ENCODE peak calls at places on chromosomes 16 and 17, in six cellular contexts. V is activated naive CD4-positive, alpha-beta T cell; Q is activated T-cell treated with anti-CD3 and anti-CD28 coated beads for 1 hour; Z is right cardiac atrium; F is GOT3; C is Daoy. S is an unnamed sample.

GRCh38 chr17:10117581-10118001 is 80.8 kb downstream of the GAS7 start:
- DNase-seq in V (no peak), Q (no peak), Z (no peak), F (no peak), C (no peak), S (no peak)

GRCh38 chr17:75778861-75779249 is 5.8 kb upstream of the UNK start:
- DNase-seq in V (peak), Q (no peak), Z (no peak), F (no peak), C (no peak), S (peak)

GRCh38 chr17:68456529-68457167 is 648 bp downstream of the WIPI1 start:
- DNase-seq in V (no peak), Q (no peak), Z (peak), F (peak), C (peak), S (peak)

GRCh38 chr17:47675380-47676198 is 18.4 kb upstream of the TBKBP1 start:
- DNase-seq in V (no peak), Q (no peak), Z (no peak), F (no peak), C (no peak), S (no peak)

GRCh38 chr17:72527819-72528218 is 407.0 kb downstream of the SOX9 start:
- DNase-seq in V (no peak), Q (no peak), Z (no peak), F (no peak), C (no peak), S (no peak)

GRCh38 chr17:40819528-40820125 is 2.8 kb downstream of the KRT10 start:
- DNase-seq in V (no peak), Q (no peak), Z (no peak), F (no peak), C (peak), S (no peak)

GRCh38 chr17:31446195-31446967 is 54.9 kb downstream of the RAB11FIP4 start:
- DNase-seq in V (no peak), Q (no peak), Z (no peak), F (no peak), C (no peak), S (no peak)

GRCh38 chr16:4780235-4780634 is 7.9 kb downstream of the SEPTIN12 start:
- DNase-seq in V (no peak), Q (no peak), Z (no peak), F (no peak), C (no peak), S (no peak)

GRCh38 chr17:20992416-20992815 is 50.4 kb downstream of the USP22 start:
- DNase-seq in V (no peak), Q (no peak), Z (no peak), F (no peak), C (no peak), S (peak)

GRCh38 chr16:74297296-74297665 is 667 bp downstream of the PSMD7 start:
- DNase-seq in V (no peak), Q (peak), Z (peak), F (no peak), C (peak), S (peak)

GRCh38 chr17:32699247-32699646 is 177.7 kb downstream of the MYO1D start:
- DNase-seq in V (no peak), Q (no peak), Z (no peak), F (no peak), C (no peak), S (no peak)

GRCh38 chr17:48149174-48150106 is 41.9 kb downstream of the SNX11 start:
- DNase-seq in V (no peak), Q (no peak), Z (no peak), F (no peak), C (no peak), S (no peak)

GRCh38 chr17:41555105-41555887 is 16.6 kb downstream of the KRT9 start:
- DNase-seq in V (no peak), Q (no peak), Z (no peak), F (no peak), C (no peak), S (no peak)

GRCh38 chr17:20171741-20172377 is 162.7 kb downstream of the SPECC1 start:
- DNase-seq in V (no peak), Q (no peak), Z (no peak), F (no peak), C (no peak), S (no peak)

GRCh38 chr16:566475-567361 is at the start of gene NHLRC4:
- DNase-seq in V (peak), Q (peak), Z (peak), F (no peak), C (peak), S (no peak)

GRCh38 chr17:44001461-44001920 is 2.9 kb upstream of the NAGS start:
- DNase-seq in V (no peak), Q (no peak), Z (no peak), F (no peak), C (no peak), S (no peak)

GRCh38 chr16:56347166-56347565 is 78.2 kb downstream of the AMFR start:
- DNase-seq in V (no peak), Q (no peak), Z (no peak), F (no peak), C (no peak), S (peak)

GRCh38 chr16:72840591-72841381 is 207.1 kb downstream of the ZFHX3 start:
- DNase-seq in V (no peak), Q (no peak), Z (no peak), F (no peak), C (no peak), S (no peak)

GRCh38 chr17:34645636-34646035 is 66.3 kb downstream of the TMEM132E start:
- DNase-seq in V (no peak), Q (no peak), Z (no peak), F (no peak), C (peak), S (no peak)

GRCh38 chr17:82822281-82822680 is 17.5 kb downstream of the ZNF750 start:
- DNase-seq in V (no peak), Q (no peak), Z (no peak), F (no peak), C (no peak), S (no peak)

GRCh38 chr16:88119881-88120280 is 168.6 kb downstream of the BANP start:
- DNase-seq in V (no peak), Q (no peak), Z (no peak), F (no peak), C (no peak), S (no peak)

GRCh38 chr17:76276461-76277299 is 11.5 kb downstream of the UBALD2 start:
- DNase-seq in V (no peak), Q (no peak), Z (no peak), F (no peak), C (peak), S (no peak)

GRCh38 chr17:6544770-6545169 is 11.6 kb downstream of the PITPNM3 start:
- DNase-seq in V (no peak), Q (no peak), Z (no peak), F (no peak), C (no peak), S (no peak)

GRCh38 chr17:8859029-8859803 is 8.3 kb downstream of the PIK3R6 start:
- DNase-seq in V (no peak), Q (no peak), Z (no peak), F (peak), C (peak), S (peak)

GRCh38 chr17:51435641-51436091 is 175.3 kb downstream of the UTP18 start:
- DNase-seq in V (no peak), Q (no peak), Z (peak), F (no peak), C (peak), S (no peak)

GRCh38 chr16:84446596-84447392 is 57.7 kb downstream of the MEAK7 start:
- DNase-seq in V (no peak), Q (no peak), Z (no peak), F (no peak), C (peak), S (no peak)

GRCh38 chr16:82999711-83000110 is 372.9 kb downstream of the CDH13 start:
- DNase-seq in V (no peak), Q (no peak), Z (no peak), F (no peak), C (no peak), S (no peak)

GRCh38 chr16:4574919-4575705 is 19.0 kb downstream of the C16orf96 start:
- DNase-seq in V (no peak), Q (no peak), Z (no peak), F (no peak), C (no peak), S (no peak)